ENCODE peak calls at places on chromosomes 11 and 22, in ten cellular contexts. D is ELF-1, M is Karpas-422, A is DND-41, B is Calu3, F is NCI-H510A treated with DMSO at 0.1 percent for 48 hours, O is NCI-H2107, Y is C1 segment of cervical spinal cord, V is K562, Q is SHP77. G is an unnamed sample.

GRCh38 chr11:16604784-16605439 is 133.5 kb upstream of the C11orf58 start:
- DNase-seq in D (peak), M (no peak), A (no peak), B (peak), F (peak), O (no peak), Y (no peak), V (peak), Q (peak), G (no peak)

GRCh38 chr11:115930886-115931537 is 426.8 kb upstream of the CADM1 start:
- DNase-seq in D (no peak), M (peak), A (no peak), B (no peak), F (no peak), O (no peak), Y (no peak), V (no peak), Q (no peak), G (no peak)

GRCh38 chr11:108857382-108857781 is 192.5 kb downstream of the DDX10 start:
- DNase-seq in D (no peak), M (no peak), A (no peak), B (no peak), F (no peak), O (no peak), Y (no peak), V (no peak), Q (no peak), G (no peak)

GRCh38 chr11:103897156-103897555 is 139.3 kb upstream of the DDI1 start:
- DNase-seq in D (no peak), M (peak), A (no peak), B (no peak), F (no peak), O (no peak), Y (no peak), V (no peak), Q (no peak), G (no peak)

GRCh38 chr11:126153999-126154398 is 57.5 kb downstream of the RPUSD4 start:
- DNase-seq in D (peak), M (no peak), A (no peak), B (peak), F (peak), O (no peak), Y (no peak), V (no peak), Q (no peak), G (no peak)

GRCh38 chr22:31346733-31347250 is 646 bp upstream of the PATZ1 start:
- DNase-seq in D (peak), M (peak), A (no peak), B (peak), F (peak), O (no peak), Y (peak), V (peak), Q (peak), G (peak)

GRCh38 chr22:30856699-30857098 is 111.9 kb downstream of the MORC2 start:
- DNase-seq in D (no peak), M (no peak), A (no peak), B (no peak), F (no peak), O (no peak), Y (no peak), V (no peak), Q (no peak), G (no peak)

GRCh38 chr22:33104192-33104591 is 46.0 kb upstream of the SYN3 start:
- DNase-seq in D (no peak), M (no peak), A (no peak), B (no peak), F (no peak), O (no peak), Y (no peak), V (no peak), Q (no peak), G (no peak)

GRCh38 chr22:17368727-17369552 is at the start of gene CECR2:
- DNase-seq in D (peak), M (peak), A (peak), B (no peak), F (peak), O (peak), Y (peak), V (peak), Q (peak), G (no peak)

GRCh38 chr11:14713518-14714244 is 70.1 kb downstream of the PDE3B start:
- DNase-seq in D (no peak), M (no peak), A (no peak), B (no peak), F (no peak), O (no peak), Y (no peak), V (no peak), Q (no peak), G (no peak)

GRCh38 chr11:116122697-116123472 is 618.7 kb upstream of the CADM1 start:
- DNase-seq in D (no peak), M (no peak), A (no peak), B (no peak), F (no peak), O (no peak), Y (no peak), V (no peak), Q (no peak), G (no peak)

GRCh38 chr22:37454857-37455686 is 27.8 kb upstream of the ELFN2 start:
- DNase-seq in D (peak), M (no peak), A (no peak), B (peak), F (no peak), O (no peak), Y (no peak), V (peak), Q (peak), G (no peak)

GRCh38 chr22:34429314-34429713 is 509.0 kb upstream of the LARGE1 start:
- DNase-seq in D (no peak), M (no peak), A (peak), B (no peak), F (peak), O (no peak), Y (no peak), V (no peak), Q (no peak), G (no peak)

GRCh38 chr22:27993774-27994350 is 74.8 kb upstream of the PITPNB start:
- DNase-seq in D (no peak), M (no peak), A (no peak), B (no peak), F (no peak), O (no peak), Y (no peak), V (no peak), Q (no peak), G (no peak)

GRCh38 chr11:46010100-46010499 is 87.6 kb downstream of the LARGE2 start:
- DNase-seq in D (no peak), M (no peak), A (no peak), B (no peak), F (no peak), O (no peak), Y (no peak), V (no peak), Q (no peak), G (no peak)

GRCh38 chr11:118694185-118694584 is 14.7 kb upstream of the TREH start:
- DNase-seq in D (no peak), M (no peak), A (no peak), B (no peak), F (no peak), O (no peak), Y (no peak), V (no peak), Q (no peak), G (no peak)

GRCh38 chr11:19187880-19188279 is 13.9 kb downstream of the CSRP3 start:
- DNase-seq in D (no peak), M (no peak), A (no peak), B (no peak), F (no peak), O (no peak), Y (peak), V (no peak), Q (no peak), G (no peak)

GRCh38 chr11:63765688-63766241 is 2.8 kb downstream of the ZFTA start:
- DNase-seq in D (peak), M (no peak), A (no peak), B (no peak), F (no peak), O (no peak), Y (no peak), V (no peak), Q (no peak), G (no peak)

GRCh38 chr11:94500181-94500580 is 6.4 kb downstream of the ANKRD49 start:
- DNase-seq in D (no peak), M (no peak), A (no peak), B (no peak), F (no peak), O (no peak), Y (no peak), V (no peak), Q (no peak), G (no peak)

GRCh38 chr22:48396785-48397530 is 1430.7 kb downstream of the BRD1 start:
- DNase-seq in D (peak), M (no peak), A (no peak), B (no peak), F (no peak), O (no peak), Y (no peak), V (no peak), Q (no peak), G (no peak)

GRCh38 chr11:1300569-1301187 is 8.8 kb downstream of the TOLLIP start:
- DNase-seq in D (peak), M (no peak), A (no peak), B (no peak), F (peak), O (no peak), Y (no peak), V (no peak), Q (no peak), G (no peak)

GRCh38 chr11:115244758-115245157 is 259.5 kb downstream of the CADM1 start:
- DNase-seq in D (no peak), M (no peak), A (no peak), B (no peak), F (no peak), O (no peak), Y (peak), V (no peak), Q (no peak), G (no peak)

GRCh38 chr11:76667856-76668255 is 2.7 kb downstream of the LRRC32 start:
- DNase-seq in D (no peak), M (no peak), A (no peak), B (no peak), F (no peak), O (no peak), Y (no peak), V (no peak), Q (no peak), G (no peak)

GRCh38 chr11:3193373-3194015 is 25.1 kb downstream of the MRGPRG start:
- DNase-seq in D (no peak), M (no peak), A (no peak), B (no peak), F (no peak), O (no peak), Y (no peak), V (no peak), Q (no peak), G (no peak)

GRCh38 chr22:26817926-26818325 is 160.5 kb downstream of the MIAT start:
- DNase-seq in D (no peak), M (no peak), A (no peak), B (no peak), F (no peak), O (no peak), Y (no peak), V (no peak), Q (no peak), G (no peak)

GRCh38 chr11:120524536-120525085 is 13.1 kb downstream of the GRIK4 start:
- DNase-seq in D (no peak), M (no peak), A (no peak), B (no peak), F (no peak), O (no peak), Y (no peak), V (no peak), Q (no peak), G (no peak)

GRCh38 chr22:39984006-39984405 is 10.7 kb upstream of the FAM83F start:
- DNase-seq in D (no peak), M (no peak), A (no peak), B (no peak), F (no peak), O (no peak), Y (no peak), V (no peak), Q (no peak), G (no peak)

GRCh38 chr11:31655483-31655882 is 145.9 kb downstream of the ELP4 start:
- DNase-seq in D (no peak), M (no peak), A (no peak), B (no peak), F (no peak), O (no peak), Y (no peak), V (no peak), Q (no peak), G (no peak)

GRCh38 chr11:108895579-108896480 is 231.0 kb downstream of the DDX10 start:
- DNase-seq in D (no peak), M (peak), A (no peak), B (no peak), F (no peak), O (no peak), Y (no peak), V (no peak), Q (no peak), G (peak)

G was measured in GM19239.